ENCODE peak calls at places on chromosomes 3 and 15, in four cellular contexts. One of them, this sample, is unnamed.

GRCh38 chr3:152126260-152126659 is 142.5 kb upstream of the MBNL1 start:
- DNase-seq in HepG2: no peak
- DNase-seq in Panc1: no peak
- DNase-seq in K562: no peak
- DNase-seq in this sample: no peak

GRCh38 chr3:29871087-29871486 is 590.2 kb downstream of the RBMS3 start:
- DNase-seq in Panc1: no peak
- DNase-seq in K562: no peak
- DNase-seq in HepG2: no peak
- DNase-seq in this sample: no peak

GRCh38 chr3:188185717-188186236 is 31.8 kb downstream of the LPP start:
- DNase-seq in HepG2: peak; percentile 85
- DNase-seq in Panc1: no peak
- DNase-seq in K562: no peak
- DNase-seq in this sample: no peak

GRCh38 chr3:40116478-40117162 is 192.9 kb upstream of the EIF1B start:
- DNase-seq in K562: no peak
- DNase-seq in HepG2: no peak
- DNase-seq in Panc1: no peak
- DNase-seq in this sample: no peak

GRCh38 chr15:70101459-70102113 is 3.9 kb upstream of the TLE3 start:
- DNase-seq in Panc1: no peak
- DNase-seq in HepG2: peak; percentile 87
- DNase-seq in K562: peak; percentile 69
- DNase-seq in this sample: peak; percentile 82

GRCh38 chr3:67526246-67526645 is 128.2 kb downstream of the SUCLG2 start:
- DNase-seq in HepG2: no peak
- DNase-seq in K562: no peak
- DNase-seq in Panc1: no peak
- DNase-seq in this sample: no peak

GRCh38 chr3:36193448-36193847 is 186.9 kb upstream of the STAC start:
- DNase-seq in Panc1: no peak
- DNase-seq in HepG2: no peak
- DNase-seq in K562: no peak
- DNase-seq in this sample: no peak

GRCh38 chr3:11322931-11323330 is 50.7 kb downstream of the ATG7 start:
- DNase-seq in Panc1: no peak
- DNase-seq in K562: no peak
- DNase-seq in HepG2: no peak
- DNase-seq in this sample: no peak

GRCh38 chr3:59339818-59340217 is 290.0 kb upstream of the CFAP20DC start:
- DNase-seq in HepG2: no peak
- DNase-seq in K562: no peak
- DNase-seq in Panc1: no peak
- DNase-seq in this sample: no peak

GRCh38 chr3:43522702-43523362 is 99.0 kb downstream of the ANO10 start:
- DNase-seq in HepG2: peak; percentile 51
- DNase-seq in Panc1: no peak
- DNase-seq in K562: peak; percentile 38
- DNase-seq in this sample: no peak

GRCh38 chr15:32957219-32957618 is 237.3 kb downstream of the FMN1 start:
- DNase-seq in Panc1: no peak
- DNase-seq in K562: no peak
- DNase-seq in HepG2: no peak
- DNase-seq in this sample: no peak

GRCh38 chr3:32843504-32844321 is 25.9 kb downstream of the TRIM71 start:
- DNase-seq in HepG2: no peak
- DNase-seq in Panc1: no peak
- DNase-seq in K562: no peak
- DNase-seq in this sample: no peak

GRCh38 chr3:145490088-145491055 is 670.6 kb downstream of the PLOD2 start:
- DNase-seq in Panc1: no peak
- DNase-seq in HepG2: no peak
- DNase-seq in K562: no peak
- DNase-seq in this sample: no peak

GRCh38 chr3:21562225-21562624 is 188.8 kb downstream of the ZNF385D start:
- DNase-seq in Panc1: no peak
- DNase-seq in HepG2: no peak
- DNase-seq in K562: no peak
- DNase-seq in this sample: no peak

GRCh38 chr3:195453236-195453635 is 10.4 kb upstream of the ACAP2 start:
- DNase-seq in K562: no peak
- DNase-seq in Panc1: no peak
- DNase-seq in HepG2: no peak
- DNase-seq in this sample: no peak
- TF ChIP-seq TCF7L2 in K562: no peak
- TF ChIP-seq TCF7L2 in Panc1: no peak
- TF ChIP-seq TCF7L2 in HepG2: no peak
- TF ChIP-seq TCF7L2 in this sample: no peak

DNA sequence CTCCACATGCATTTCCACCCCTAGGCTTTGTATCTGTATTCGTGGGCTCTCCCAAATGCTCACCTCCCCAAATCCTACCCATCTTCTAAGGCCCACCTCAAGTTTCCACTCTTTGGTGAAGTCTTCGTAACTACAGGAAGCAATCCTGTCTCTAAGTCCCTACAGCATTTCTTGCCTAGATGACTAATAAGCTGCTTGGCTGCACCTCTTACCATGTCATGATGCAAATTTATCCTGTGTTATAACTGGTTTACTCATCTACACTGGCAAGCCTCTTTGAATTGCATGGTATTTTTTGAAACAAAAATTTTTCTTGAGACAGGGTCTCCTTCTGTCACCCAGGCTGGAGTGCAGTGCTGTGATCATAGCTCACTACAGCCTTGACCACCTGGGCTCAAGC is 73.3 kb downstream of the SETMAR start:
- DNase-seq in Panc1: no peak
- DNase-seq in K562: no peak
- DNase-seq in HepG2: no peak
- DNase-seq in this sample: no peak
- TF ChIP-seq TCF7L2 in Panc1: no peak
- TF ChIP-seq TCF7L2 in K562: no peak
- TF ChIP-seq TCF7L2 in HepG2: no peak
- TF ChIP-seq TCF7L2 in this sample: no peak

GRCh38 chr15:63448261-63448660 is 56.1 kb upstream of the USP3 start:
- DNase-seq in K562: no peak
- DNase-seq in Panc1: no peak
- DNase-seq in HepG2: no peak
- DNase-seq in this sample: no peak

GRCh38 chr15:63452552-63453136 is 51.7 kb upstream of the USP3 start:
- DNase-seq in Panc1: no peak
- DNase-seq in HepG2: no peak
- DNase-seq in K562: no peak
- DNase-seq in this sample: no peak

GRCh38 chr15:63447277-63447676 is 57.1 kb upstream of the USP3 start:
- DNase-seq in Panc1: no peak
- DNase-seq in K562: no peak
- DNase-seq in HepG2: no peak
- DNase-seq in this sample: no peak

GRCh38 chr15:63450884-63451225 is 53.5 kb upstream of the USP3 start:
- DNase-seq in K562: no peak
- DNase-seq in HepG2: no peak
- DNase-seq in Panc1: no peak
- DNase-seq in this sample: no peak

GRCh38 chr15:63449711-63450110 is 54.7 kb upstream of the USP3 start:
- DNase-seq in HepG2: no peak
- DNase-seq in Panc1: no peak
- DNase-seq in K562: no peak
- DNase-seq in this sample: no peak
- TF ChIP-seq TCF7L2 in HepG2: no peak
- TF ChIP-seq TCF7L2 in Panc1: no peak
- TF ChIP-seq TCF7L2 in K562: no peak
- TF ChIP-seq TCF7L2 in this sample: no peak

DNA sequence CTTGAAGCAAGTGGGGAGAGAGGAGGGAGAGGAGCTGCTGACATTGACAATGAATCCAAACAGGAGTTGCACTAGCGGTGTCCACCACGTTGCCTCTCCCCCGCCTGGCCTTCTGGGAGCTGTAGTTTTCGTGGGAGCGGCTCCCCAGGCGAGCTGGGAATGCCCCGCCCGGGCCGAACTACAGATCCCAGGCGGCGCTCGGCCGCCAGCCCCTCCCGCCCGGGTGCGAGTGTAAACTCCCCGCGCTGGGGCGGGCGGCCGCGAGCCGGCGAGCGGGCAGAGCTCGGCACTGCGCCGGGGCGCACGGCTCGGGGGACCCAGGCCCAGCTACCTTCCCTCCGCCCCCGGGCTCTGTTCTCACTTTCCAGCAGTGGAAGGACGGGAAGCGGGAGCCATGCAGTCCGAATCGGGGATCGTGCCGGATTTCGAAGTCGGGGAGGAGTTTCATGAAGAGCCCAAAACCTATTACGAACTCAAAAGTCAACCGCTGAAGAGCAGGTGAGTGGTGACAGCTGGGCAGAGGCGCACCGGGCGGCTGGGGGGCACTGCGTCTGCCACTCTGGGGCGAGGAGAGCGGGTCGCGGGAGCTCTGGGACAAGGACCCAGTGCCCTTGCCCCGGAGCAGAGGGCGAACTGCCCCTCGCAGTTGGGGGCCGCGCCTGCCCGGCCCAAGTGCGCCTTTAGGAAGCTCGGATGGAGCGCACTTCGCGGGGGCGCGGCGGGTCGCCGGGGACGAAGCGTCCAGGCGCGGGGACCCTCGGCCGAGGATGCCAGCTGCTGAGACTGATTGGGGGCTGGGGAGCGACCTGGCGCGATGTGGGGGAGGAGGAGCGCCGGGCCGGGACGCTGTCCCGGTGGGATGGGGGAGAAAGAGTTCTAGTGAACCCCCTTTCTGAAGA is at the start of gene MITF:
- DNase-seq in HepG2: peak; percentile 68
- DNase-seq in Panc1: peak; percentile 45
- DNase-seq in K562: peak; percentile 87
- DNase-seq in this sample: peak; percentile 53
- TF ChIP-seq TCF7L2 in HepG2: no peak
- TF ChIP-seq TCF7L2 in Panc1: no peak
- TF ChIP-seq TCF7L2 in K562: no peak
- TF ChIP-seq TCF7L2 in this sample: no peak

GRCh38 chr15:29538110-29538509 is 268.5 kb upstream of the NSMCE3 start:
- DNase-seq in Panc1: no peak
- DNase-seq in HepG2: no peak
- DNase-seq in K562: no peak
- DNase-seq in this sample: no peak

GRCh38 chr15:29539736-29540135 is 270.1 kb upstream of the NSMCE3 start:
- DNase-seq in HepG2: no peak
- DNase-seq in Panc1: no peak
- DNase-seq in K562: no peak
- DNase-seq in this sample: no peak

GRCh38 chr15:29533667-29534066 is 264.0 kb upstream of the NSMCE3 start:
- DNase-seq in HepG2: no peak
- DNase-seq in K562: no peak
- DNase-seq in Panc1: no peak
- DNase-seq in this sample: no peak

GRCh38 chr15:29534378-29534777 is 264.8 kb upstream of the NSMCE3 start:
- DNase-seq in HepG2: no peak
- DNase-seq in K562: no peak
- DNase-seq in Panc1: no peak
- DNase-seq in this sample: no peak

DNA sequence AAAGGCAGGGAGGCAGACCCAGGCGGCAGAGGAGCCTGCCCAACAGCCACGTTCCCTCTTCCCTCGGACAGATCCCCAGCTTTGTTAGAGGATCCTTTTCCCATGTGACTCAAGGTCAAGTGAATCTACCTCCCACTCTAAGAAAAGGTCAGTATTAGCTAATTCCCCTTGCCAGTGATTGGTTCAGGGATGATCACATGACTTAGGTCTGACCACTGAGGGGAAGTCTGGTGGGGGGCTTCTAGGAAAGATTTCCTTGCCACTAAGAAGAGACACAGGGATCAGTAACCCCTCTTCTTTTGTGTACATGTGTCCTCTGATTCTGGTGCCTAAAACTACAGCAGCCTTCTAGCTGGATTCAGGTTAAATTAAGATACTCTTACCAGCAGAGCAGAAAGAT is 266.3 kb upstream of the NSMCE3 start:
- DNase-seq in K562: no peak
- DNase-seq in Panc1: no peak
- DNase-seq in HepG2: no peak
- DNase-seq in this sample: no peak
- TF ChIP-seq TCF7L2 in K562: no peak
- TF ChIP-seq TCF7L2 in Panc1: no peak
- TF ChIP-seq TCF7L2 in HepG2: no peak
- TF ChIP-seq TCF7L2 in this sample: no peak

DNA sequence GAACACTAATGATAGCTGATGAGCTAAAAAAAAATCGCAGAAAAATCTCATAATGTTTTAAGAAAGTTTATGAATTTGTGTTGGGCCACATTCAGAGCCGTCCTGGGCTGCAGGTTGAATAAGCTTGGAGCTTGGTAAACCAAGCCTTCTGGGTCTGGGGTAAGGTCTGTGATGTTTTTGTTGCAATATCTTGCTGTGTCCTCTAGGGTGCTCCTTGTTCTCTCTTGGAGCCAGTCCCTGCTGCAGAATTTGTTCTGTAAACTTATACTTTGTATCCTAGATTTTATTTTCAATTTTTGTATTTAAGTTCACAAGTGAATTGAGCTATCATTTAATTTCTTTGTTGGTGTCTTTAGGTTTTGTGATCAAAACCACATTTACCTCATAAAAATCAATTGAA is 143.7 kb downstream of the NR1D2 start:
- DNase-seq in K562: peak; percentile 68
- DNase-seq in Panc1: no peak
- DNase-seq in HepG2: peak; percentile 20
- DNase-seq in this sample: peak; percentile 28
- TF ChIP-seq TCF7L2 in K562: no peak
- TF ChIP-seq TCF7L2 in Panc1: no peak
- TF ChIP-seq TCF7L2 in HepG2: no peak
- TF ChIP-seq TCF7L2 in this sample: no peak

GRCh38 chr3:46666471-46666845 is 27.0 kb downstream of the ALS2CL start:
- DNase-seq in Panc1: no peak
- DNase-seq in HepG2: no peak
- DNase-seq in K562: no peak
- DNase-seq in this sample: no peak

GRCh38 chr3:46663611-46664135 is 29.8 kb downstream of the ALS2CL start:
- DNase-seq in K562: no peak
- DNase-seq in Panc1: no peak
- DNase-seq in HepG2: no peak
- DNase-seq in this sample: no peak

GRCh38 chr3:46665763-46666470 is 27.6 kb downstream of the ALS2CL start:
- DNase-seq in HepG2: no peak
- DNase-seq in Panc1: no peak
- DNase-seq in K562: no peak
- DNase-seq in this sample: no peak

GRCh38 chr3:46664188-46664970 is 29.1 kb downstream of the ALS2CL start:
- DNase-seq in K562: no peak
- DNase-seq in Panc1: no peak
- DNase-seq in HepG2: no peak
- DNase-seq in this sample: no peak

GRCh38 chr3:46664971-46665762 is 28.3 kb downstream of the ALS2CL start:
- DNase-seq in Panc1: no peak
- DNase-seq in K562: no peak
- DNase-seq in HepG2: no peak
- DNase-seq in this sample: no peak
- TF ChIP-seq TCF7L2 in Panc1: no peak
- TF ChIP-seq TCF7L2 in K562: no peak
- TF ChIP-seq TCF7L2 in HepG2: no peak
- TF ChIP-seq TCF7L2 in this sample: no peak